ENCODE peak calls at places on chromosomes 5 and 9, in four cellular contexts. L, F, S and E are unnamed samples.
A peak's percentile ranks its signal among the peaks of the same experiment; 100 is the strongest.

GRCh38 chr5:135126688-135127603 is 92.9 kb upstream of the PITX1 start:
- DNase-seq in L (peak; percentile 45), F (no peak), S (no peak), E (no peak)

GRCh38 chr5:18202147-18202546 is 567.9 kb downstream of the TAF11L14 start:
- DNase-seq in L (no peak), F (no peak), S (no peak), E (no peak)

GRCh38 chr9:70439991-70440706 is 25.7 kb upstream of the KLF9 start:
- DNase-seq in L (no peak), F (no peak), S (no peak), E (peak; percentile 63)

GRCh38 chr5:107415762-107416161 is 255.0 kb downstream of the EFNA5 start:
- DNase-seq in L (no peak), F (no peak), S (no peak), E (no peak)

GRCh38 chr5:122707796-122708195 is 67.1 kb upstream of the SNX2 start:
- DNase-seq in L (no peak), F (no peak), S (no peak), E (no peak)

GRCh38 chr5:14108170-14108996 is 34.8 kb upstream of the TRIO start:
- DNase-seq in L (peak; percentile 64), F (peak; percentile 35), S (peak; percentile 91), E (peak; percentile 93)

GRCh38 chr9:20552874-20553624 is 69.2 kb downstream of the MLLT3 start:
- DNase-seq in L (no peak), F (no peak), S (peak; percentile 43), E (peak; percentile 23)

GRCh38 chr9:31084331-31084730 is 1300.1 kb upstream of the ACO1 start:
- DNase-seq in L (no peak), F (no peak), S (no peak), E (no peak)

GRCh38 chr9:134057751-134058701 is 9.8 kb downstream of the BRD3 start:
- DNase-seq in L (no peak), F (peak; percentile 10), S (no peak), E (no peak)